ENCODE peak calls at places on chromosomes 6 and 20, in nine cellular contexts. Y is Peyer's patch, C is mesendoderm, Q is psoas muscle, K is AG09309, O is RWPE2, V is astrocyte of the spinal cord, E is IMR-90, I is uterus. L is an unnamed sample.

GRCh38 chr6:143176090-143177021 is 115.7 kb downstream of the AIG1 start:
- DNase-seq in V (peak), E (peak), Q (no peak), C (peak), I (no peak), Y (no peak), K (peak), O (no peak), L (no peak)

GRCh38 chr6:37168809-37169457 is 1.0 kb upstream of the PIM1 start:
- DNase-seq in K (no peak), I (no peak), Q (no peak), E (no peak), O (no peak), V (no peak), C (peak), Y (peak), L (peak)

GRCh38 chr6:8065519-8065911 is 1.3 kb upstream of the BLOC1S5 start:
- DNase-seq in E (peak), V (no peak), C (no peak), K (no peak), I (no peak), O (no peak), Q (no peak), Y (no peak), L (no peak)

GRCh38 chr6:170035104-170035503 is 255.8 kb downstream of the DLL1 start:
- DNase-seq in E (no peak), Q (no peak), K (no peak), O (no peak), C (no peak), I (no peak), V (no peak), Y (no peak), L (no peak)

GRCh38 chr6:111399600-111399999 is 83.4 kb downstream of the REV3L start:
- DNase-seq in Q (no peak), V (no peak), E (no peak), C (no peak), O (no peak), I (no peak), Y (no peak), K (no peak), L (no peak)

GRCh38 chr6:157669747-157670216 is 153.3 kb upstream of the SNX9 start:
- DNase-seq in Y (peak), K (peak), O (no peak), V (peak), Q (peak), E (peak), I (peak), C (peak), L (peak)

GRCh38 chr6:90338409-90338808 is 41.8 kb upstream of the BACH2 start:
- DNase-seq in C (peak), I (no peak), Y (no peak), E (peak), O (no peak), V (no peak), K (no peak), Q (no peak), L (no peak)

GRCh38 chr6:43228951-43229802 is at the start of gene DNPH1:
- DNase-seq in C (peak), I (peak), Y (peak), O (peak), E (peak), Q (peak), V (peak), K (peak), L (peak)

GRCh38 chr6:1382883-1383728 is 6.3 kb upstream of the FOXF2 start:
- DNase-seq in Y (no peak), O (no peak), C (peak), I (no peak), V (no peak), E (no peak), K (no peak), Q (no peak), L (peak)

GRCh38 chr20:45913105-45913504 is 1.1 kb upstream of the PLTP start:
- DNase-seq in O (no peak), I (no peak), C (no peak), V (no peak), Q (no peak), K (no peak), E (peak), Y (no peak), L (no peak)

GRCh38 chr6:43828711-43829110 is 58.7 kb downstream of the VEGFA start:
- DNase-seq in V (no peak), E (no peak), Y (no peak), C (peak), K (no peak), O (no peak), I (no peak), Q (no peak), L (peak)

GRCh38 chr20:10481671-10482070 is 46.6 kb downstream of the SLX4IP start:
- DNase-seq in C (no peak), Q (no peak), I (no peak), O (no peak), V (no peak), Y (no peak), K (no peak), E (no peak), L (no peak)

GRCh38 chr6:39594304-39594703 is 130.9 kb downstream of the KIF6 start:
- DNase-seq in Q (no peak), C (no peak), K (no peak), O (no peak), V (no peak), I (no peak), E (no peak), Y (no peak), L (no peak)

GRCh38 chr20:8215516-8215915 is 83.5 kb downstream of the PLCB1 start:
- DNase-seq in O (no peak), Y (no peak), K (no peak), E (peak), C (no peak), V (peak), Q (no peak), I (no peak), L (no peak)

GRCh38 chr6:136492409-136492808 is 57.8 kb downstream of the MAP7 start:
- DNase-seq in C (no peak), K (no peak), O (no peak), I (no peak), Y (no peak), E (no peak), Q (no peak), V (no peak), L (no peak)

GRCh38 chr6:34491091-34491430 is 25.2 kb downstream of the PACSIN1 start:
- DNase-seq in O (peak), V (peak), K (peak), E (peak), I (peak), Q (no peak), Y (no peak), C (peak), L (peak)

GRCh38 chr6:30029587-30029986 is 31.5 kb upstream of the POLR1H start:
- DNase-seq in I (no peak), Y (no peak), E (no peak), Q (no peak), V (no peak), C (no peak), O (no peak), K (no peak), L (no peak)

GRCh38 chr20:38452880-38453624 is 17.9 kb upstream of the SNHG17 start:
- DNase-seq in V (peak), O (peak), Y (peak), E (peak), K (no peak), C (no peak), Q (no peak), I (no peak), L (no peak)

GRCh38 chr20:12699374-12700228 is 309.2 kb upstream of the SPTLC3 start:
- DNase-seq in E (no peak), Y (no peak), K (no peak), O (no peak), Q (no peak), C (no peak), I (no peak), V (no peak), L (no peak)

GRCh38 chr20:57671662-57672061 is 38.2 kb downstream of the PMEPA1 start:
- DNase-seq in I (no peak), E (no peak), Y (no peak), C (no peak), K (no peak), Q (no peak), V (no peak), O (no peak), L (no peak)

GRCh38 chr20:52824494-52825216 is 147.5 kb upstream of the TSHZ2 start:
- DNase-seq in K (no peak), V (no peak), Y (no peak), I (no peak), Q (no peak), C (no peak), O (no peak), E (no peak), L (no peak)

GRCh38 chr20:63006611-63007471 is at the start of gene BHLHE23:
- DNase-seq in I (no peak), Q (no peak), Y (no peak), K (no peak), C (peak), E (no peak), O (no peak), V (no peak), L (peak)

DNA sequence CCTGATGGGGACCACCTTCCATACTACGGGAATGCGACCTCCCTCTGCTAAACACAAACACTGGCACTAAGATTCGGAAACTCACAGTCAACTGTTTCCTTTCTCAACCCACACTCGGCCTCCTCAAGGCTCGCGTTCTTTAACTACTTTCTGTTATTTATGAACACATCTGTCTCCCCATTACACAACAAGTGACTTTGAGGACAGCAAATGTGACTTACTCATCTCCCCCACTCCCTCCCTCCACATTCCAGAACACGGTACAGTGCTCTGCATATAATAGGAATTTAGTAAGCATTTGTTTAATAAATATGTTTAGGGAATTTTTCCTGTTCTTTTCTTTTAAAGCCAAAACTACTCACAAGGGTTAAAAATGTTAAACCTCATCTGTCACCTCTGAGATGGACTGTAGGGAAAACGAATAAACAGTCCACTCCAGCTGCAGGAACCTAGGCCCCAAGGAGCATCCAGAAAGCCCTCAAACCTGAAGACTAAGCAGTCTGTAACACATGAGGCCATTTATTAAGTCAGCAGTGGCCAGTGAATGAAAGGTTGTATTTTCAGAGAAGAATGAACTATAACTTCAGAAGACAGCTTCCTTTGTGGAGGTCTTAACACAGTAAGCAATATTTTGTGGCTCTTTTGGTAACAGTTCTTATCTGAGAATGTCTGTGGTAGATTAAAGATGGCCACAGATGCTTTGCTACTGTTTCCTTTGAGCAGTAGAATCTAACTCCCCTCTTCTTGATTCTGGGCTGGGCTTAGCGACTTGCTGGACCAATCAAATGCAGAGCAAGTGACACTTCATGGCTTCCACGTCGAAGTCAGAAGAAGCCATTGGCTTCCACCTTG is 209.7 kb upstream of the DTNBP1 start:
- DNase-seq in Q (no peak), I (no peak), E (no peak), Y (no peak), C (no peak), V (peak), O (no peak), K (no peak), L (no peak)
- H3K4me3 ChIP-seq in Q (no peak), I (no peak), E (no peak), Y (no peak), C (no peak), V (no peak), O (no peak), K (no peak), L (no peak)

GRCh38 chr6:93454533-93454932 is 35.2 kb upstream of the EPHA7 start:
- DNase-seq in I (no peak), Y (no peak), Q (no peak), V (no peak), K (no peak), E (no peak), C (peak), O (no peak), L (peak)
- H3K4me3 ChIP-seq in I (no peak), Y (no peak), Q (no peak), V (no peak), K (no peak), E (no peak), C (no peak), O (no peak), L (no peak)

DNA sequence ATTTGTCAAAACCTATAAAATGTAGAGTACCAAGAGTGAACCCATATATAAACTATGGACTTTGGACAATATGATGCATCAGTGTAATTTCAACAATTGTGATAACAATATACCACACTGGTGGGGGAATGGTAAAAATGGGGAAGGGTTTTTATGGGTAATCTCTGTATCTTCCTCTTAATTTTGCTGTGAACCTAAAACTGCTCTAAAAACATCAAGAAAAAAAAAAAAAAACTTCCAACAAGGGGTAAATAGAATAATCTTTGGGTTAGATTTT is 592.0 kb upstream of the ADGRB3 start:
- DNase-seq in V (no peak), Y (no peak), I (no peak), O (no peak), Q (no peak), K (no peak), C (no peak), E (no peak), L (no peak)
- H3K4me3 ChIP-seq in V (no peak), Y (no peak), I (no peak), O (no peak), Q (no peak), K (no peak), C (no peak), E (no peak), L (no peak)

GRCh38 chr6:27096834-27097511 is 150.5 kb upstream of the PRSS16 start:
- DNase-seq in Q (peak), V (peak), O (peak), E (peak), K (peak), Y (no peak), C (peak), I (no peak), L (peak)
- H3K4me3 ChIP-seq in Q (peak), V (peak), O (peak), E (peak), K (peak), Y (peak), C (peak), I (no peak), L (peak)